ENCODE peak calls at places on chromosome 19, in six cellular contexts. F, Q, O, E, Y and X are unnamed samples.

GRCh38 chr19:13864513-13865242 is 12.3 kb upstream of the NANOS3 start:
- DNase-seq in E (no peak), O (peak), Y (no peak), F (no peak), Q (no peak), X (no peak)

GRCh38 chr19:7637374-7638256 is 705 bp downstream of the STXBP2 start:
- DNase-seq in O (peak), Q (no peak), F (no peak), E (peak), Y (no peak), X (no peak)

GRCh38 chr19:54209058-54209747 is 8.5 kb downstream of the RPS9 start:
- DNase-seq in O (no peak), F (no peak), Y (no peak), Q (no peak), E (peak), X (no peak)

GRCh38 chr19:35260694-35261304 is 8.0 kb upstream of the USF2 start:
- DNase-seq in Y (no peak), O (no peak), Q (no peak), E (peak), F (peak), X (peak)

GRCh38 chr19:3945838-3946237 is 13.0 kb downstream of the NMRK2 start:
- DNase-seq in Y (no peak), F (no peak), E (no peak), O (no peak), Q (no peak), X (no peak)

GRCh38 chr19:2168619-2169424 is 5.1 kb downstream of the DOT1L start:
- DNase-seq in Y (peak), E (peak), Q (peak), O (peak), F (peak), X (peak)

GRCh38 chr19:5048091-5048726 is 79.3 kb downstream of the KDM4B start:
- DNase-seq in E (peak), Y (peak), F (peak), Q (peak), O (peak), X (peak)

GRCh38 chr19:28358604-28359003 is 854.3 kb downstream of the UQCRFS1 start:
- DNase-seq in O (no peak), Q (no peak), F (no peak), E (no peak), Y (no peak), X (no peak)

GRCh38 chr19:30225615-30226463 is 146.3 kb upstream of the ZNF536 start:
- DNase-seq in F (no peak), O (no peak), Y (no peak), Q (no peak), E (no peak), X (no peak)

GRCh38 chr19:53365899-53366493 is 491 bp downstream of the ZNF525 start:
- DNase-seq in E (no peak), Q (peak), F (no peak), Y (no peak), O (peak), X (no peak)

GRCh38 chr19:44576843-44577565 is 36.4 kb upstream of the IGSF23 start:
- DNase-seq in O (peak), Y (no peak), E (no peak), Q (no peak), F (no peak), X (no peak)

GRCh38 chr19:3403489-3404323 is 37.3 kb downstream of the NFIC start:
- DNase-seq in Y (no peak), F (peak), O (peak), E (peak), Q (no peak), X (no peak)

GRCh38 chr19:41327499-41328156 is 17.7 kb downstream of the CCDC97 start:
- DNase-seq in O (peak), E (no peak), F (peak), Q (peak), Y (peak), X (peak)

GRCh38 chr19:18160792-18161690 is 8.1 kb downstream of the PIK3R2 start:
- DNase-seq in Y (peak), F (peak), E (peak), Q (peak), O (peak), X (peak)

GRCh38 chr19:10818306-10819123 is 17.5 kb downstream of the TMED1 start:
- DNase-seq in O (no peak), F (no peak), Y (no peak), E (no peak), Q (no peak), X (no peak)

GRCh38 chr19:41187884-41188279 is 5.1 kb upstream of the CYP2S1 start:
- DNase-seq in Y (no peak), O (no peak), F (no peak), E (no peak), Q (no peak), X (no peak)

GRCh38 chr19:39823693-39824092 is 10.3 kb downstream of the DYRK1B start:
- DNase-seq in Y (no peak), E (no peak), F (no peak), O (no peak), Q (no peak), X (no peak)

GRCh38 chr19:37867831-37868230 is 38.6 kb downstream of the WDR87 start:
- DNase-seq in Y (no peak), O (no peak), Q (no peak), F (no peak), E (no peak), X (no peak)

GRCh38 chr19:39126593-39127187 is 1.1 kb downstream of the PAK4 start:
- DNase-seq in Y (no peak), Q (no peak), O (peak), F (no peak), E (peak), X (no peak)

GRCh38 chr19:2261438-2262172 is 5.4 kb upstream of the JSRP1 start:
- DNase-seq in F (no peak), Q (peak), O (no peak), Y (no peak), E (no peak), X (peak)

GRCh38 chr19:41416194-41416674 is 10.9 kb downstream of the B3GNT8 start:
- DNase-seq in F (no peak), Q (no peak), E (no peak), O (no peak), Y (no peak), X (no peak)